ENCODE peak calls at places on chromosome 10, in ten cellular contexts. D is fibroblast of lung, S is IMR-90, K is PC-3, N is HCT116, A is NT2/D1, P is K562, M is astrocyte, R is keratinocyte, E is neural progenitor cell. Y is an unnamed sample.

GRCh38 chr10:49760789-49761188 is 1.3 kb downstream of the OGDHL start:
- DNase-seq in D (no peak), S (no peak), K (no peak), N (no peak), A (no peak), P (no peak), M (no peak), R (no peak), E (no peak), Y (no peak)

GRCh38 chr10:97067716-97068391 is 117.9 kb downstream of the SLIT1 start:
- DNase-seq in D (no peak), S (no peak), K (no peak), N (no peak), A (no peak), P (no peak), M (no peak), R (no peak), E (peak; percentile 56), Y (no peak)

GRCh38 chr10:116831790-116832189 is 17.5 kb upstream of the ENO4 start:
- DNase-seq in D (no peak), S (no peak), K (no peak), N (no peak), A (no peak), P (no peak), M (no peak), R (no peak), E (no peak), Y (no peak)

GRCh38 chr10:112362833-112363232 is 11.1 kb upstream of the ACSL5 start:
- DNase-seq in D (no peak), S (no peak), K (no peak), N (no peak), A (no peak), P (no peak), M (no peak), R (no peak), E (no peak), Y (no peak)

GRCh38 chr10:86668297-86669165 is at the start of gene LDB3:
- DNase-seq in D (peak; percentile 79), S (peak; percentile 73), K (peak; percentile 75), N (no peak), A (no peak), P (no peak), M (peak; percentile 65), R (no peak), E (peak; percentile 58), Y (peak; percentile 82)

GRCh38 chr10:63670291-63670898 is 149.2 kb downstream of the REEP3 start:
- DNase-seq in D (peak; percentile 36), S (no peak), K (no peak), N (no peak), A (peak; percentile 55), P (no peak), M (peak; percentile 31), R (no peak), E (no peak), Y (no peak)

GRCh38 chr10:123678376-123678775 is 12.2 kb downstream of the GPR26 start:
- DNase-seq in D (no peak), S (no peak), K (no peak), N (no peak), A (no peak), P (no peak), M (no peak), R (no peak), E (no peak), Y (no peak)

GRCh38 chr10:7436490-7437100 is 25.8 kb upstream of the SFMBT2 start:
- DNase-seq in D (no peak), S (peak; percentile 3), K (peak; percentile 13), N (no peak), A (no peak), P (no peak), M (no peak), R (no peak), E (no peak), Y (no peak)

DNA sequence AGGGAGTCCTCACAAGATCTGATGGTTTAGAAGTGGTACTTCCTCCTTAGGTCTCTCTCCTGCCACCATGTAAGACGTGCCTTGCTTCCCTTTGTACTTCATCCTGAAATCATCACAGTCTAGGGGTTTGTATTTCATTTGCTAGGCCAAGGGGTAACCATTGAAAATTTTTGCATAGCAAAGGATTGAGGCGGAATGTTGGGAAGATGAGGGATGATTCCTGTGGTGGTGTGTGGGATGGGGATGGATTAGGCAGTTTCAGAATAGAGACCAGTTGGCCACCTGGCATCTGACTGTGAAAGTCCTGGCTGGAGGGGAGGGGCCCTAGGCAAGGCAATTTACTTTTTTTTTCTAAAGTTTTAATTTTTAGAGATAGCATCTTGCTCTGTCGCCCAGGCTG is 222.9 kb downstream of the CAMK1D start:
- DNase-seq in D (no peak), S (no peak), K (no peak), N (no peak), A (no peak), P (no peak), M (no peak), R (no peak), E (no peak), Y (no peak)
- H3K4me3 ChIP-seq in D (no peak overlapping the region), S (no peak overlapping the region), K (no peak overlapping the region), N (no peak overlapping the region), A (no peak overlapping the region), P (no peak overlapping the region), M (no peak overlapping the region), R (no peak overlapping the region), E (no peak overlapping the region), Y (no peak overlapping the region)

GRCh38 chr10:89458760-89459159 is 44.4 kb downstream of the IFIT5 start:
- DNase-seq in D (peak; percentile 51), S (peak; percentile 25), K (no peak), N (no peak), A (no peak), P (no peak), M (peak; percentile 36), R (no peak), E (no peak), Y (peak; percentile 27)

GRCh38 chr10:89458289-89458688 is 43.9 kb downstream of the IFIT5 start:
- DNase-seq in D (peak; percentile 90), S (peak; percentile 79), K (peak; percentile 73), N (no peak), A (no peak), P (no peak), M (peak; percentile 87), R (no peak), E (no peak), Y (peak; percentile 61)

GRCh38 chr10:89452193-89452592 is 37.8 kb downstream of the IFIT5 start:
- DNase-seq in D (no peak), S (no peak), K (no peak), N (no peak), A (no peak), P (no peak), M (no peak), R (no peak), E (no peak), Y (no peak)

GRCh38 chr10:89450901-89451300 is 36.5 kb downstream of the IFIT5 start:
- DNase-seq in D (no peak), S (no peak), K (no peak), N (no peak), A (no peak), P (no peak), M (no peak), R (no peak), E (no peak), Y (no peak)

GRCh38 chr10:89454561-89455347 is 40.4 kb downstream of the IFIT5 start:
- DNase-seq in D (no peak), S (peak; percentile 22), K (no peak), N (no peak), A (no peak), P (no peak), M (no peak), R (no peak), E (no peak), Y (no peak)
- H3K9ac ChIP-seq in D (no peak overlapping the region), S (no peak overlapping the region), K (no peak overlapping the region), N (no peak overlapping the region), A (no peak overlapping the region), P (no peak overlapping the region), M (no peak overlapping the region), R (no peak overlapping the region), E (no peak overlapping the region), Y (no peak overlapping the region)

DNA sequence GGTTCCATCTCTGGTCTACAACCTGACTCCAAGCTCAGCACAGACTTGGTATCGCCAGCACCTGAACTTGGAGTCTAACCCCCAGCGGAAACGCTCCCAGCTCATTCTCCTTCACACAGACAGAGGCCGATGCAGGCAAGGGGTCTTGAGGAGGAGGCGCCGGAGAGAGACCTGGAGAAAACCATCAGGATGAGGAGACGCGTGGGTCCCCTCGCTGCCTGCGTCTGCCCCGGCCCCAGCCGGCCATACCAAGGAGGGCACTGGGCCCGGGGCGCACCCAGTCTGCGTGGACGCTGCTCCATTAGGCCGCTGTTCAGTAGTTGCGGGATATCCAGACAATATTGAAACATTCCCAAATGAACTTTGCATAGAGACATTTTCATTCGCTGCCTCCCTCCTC is 568.3 kb upstream of the MKI67 start:
- DNase-seq in D (no peak), S (no peak), K (no peak), N (no peak), A (no peak), P (no peak), M (no peak), R (no peak), E (no peak), Y (no peak)
- H3K27me3 ChIP-seq in D (no peaks in the 10 kb centered on the region), S (no peaks in the 10 kb centered on the region), K (peaks cover 13% of the 10 kb centered on the region), N (peaks cover 79% of the 10 kb centered on the region), A (no peaks in the 10 kb centered on the region), P (peaks cover 24% of the 10 kb centered on the region), M (peaks cover 3% of the 10 kb centered on the region), R (no peaks in the 10 kb centered on the region), E (no peaks in the 10 kb centered on the region), Y (peaks cover 8% of the 10 kb centered on the region)

GRCh38 chr10:35191523-35191922 is 64.9 kb downstream of the CREM start:
- DNase-seq in D (peak; percentile 29), S (peak; percentile 47), K (no peak), N (no peak), A (no peak), P (peak; percentile 69), M (peak; percentile 10), R (no peak), E (no peak), Y (no peak)

GRCh38 chr10:35192645-35193249 is 66.1 kb downstream of the CREM start:
- DNase-seq in D (no peak), S (peak; percentile 19), K (no peak), N (no peak), A (no peak), P (no peak), M (no peak), R (no peak), E (no peak), Y (no peak)

GRCh38 chr10:35195361-35196306 is 69.0 kb downstream of the CREM start:
- DNase-seq in D (peak; percentile 98), S (peak; percentile 99), K (peak; percentile 99), N (peak; percentile 82), A (no peak), P (peak; percentile 88), M (peak; percentile 99), R (peak; percentile 41), E (peak; percentile 81), Y (peak; percentile 95)

GRCh38 chr10:35194471-35194870 is 67.8 kb downstream of the CREM start:
- DNase-seq in D (peak; percentile 47), S (peak; percentile 34), K (no peak), N (no peak), A (no peak), P (no peak), M (peak; percentile 43), R (no peak), E (no peak), Y (no peak)

DNA sequence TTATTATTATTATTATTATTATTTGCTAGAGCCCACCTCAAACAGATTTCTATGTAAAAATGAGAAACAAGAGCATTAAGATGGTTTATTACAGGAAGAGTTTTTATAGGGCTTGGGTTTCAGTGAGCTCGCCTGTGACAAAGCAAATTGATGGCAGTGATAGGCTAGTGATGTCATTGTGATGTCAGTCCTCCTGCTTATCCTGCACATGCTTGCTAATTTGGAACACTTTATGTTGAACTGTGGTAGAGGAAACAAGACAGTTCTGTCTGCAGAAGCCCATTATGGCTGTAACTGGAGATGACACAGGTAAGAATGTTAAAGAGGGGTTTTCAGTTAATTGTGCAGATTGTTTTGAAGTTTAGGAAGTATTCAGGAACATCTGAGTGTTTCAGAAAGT is 68.3 kb downstream of the CREM start:
- DNase-seq in D (peak; percentile 73), S (peak; percentile 91), K (peak; percentile 37), N (peak; percentile 18), A (no peak), P (peak; percentile 82), M (peak; percentile 79), R (no peak), E (no peak), Y (peak; percentile 63)
- H3K4me3 ChIP-seq in D (peak overlapping the region; percentile 23), S (peak overlapping the region; percentile 44), K (peak overlapping the region; percentile 60), N (peak overlapping the region; percentile 58), A (no peak overlapping the region), P (peak overlapping the region; percentile 38), M (peak overlapping the region; percentile 70), R (no peak overlapping the region), E (peak overlapping the region; percentile 45), Y (peak overlapping the region; percentile 82)